ENCODE peak calls at places on chromosome 5, in six cellular contexts. E, Q, Y, Z, W and P are unnamed samples. For H3K27me3, the result is how much of the 10 kb centered on the place peaks cover.

GRCh38 chr5:43616535-43616934 is 13.6 kb downstream of the NNT start:
- DNase-seq in E (no peak), Q (no peak), Y (no peak), Z (no peak), W (no peak), P (no peak)

GRCh38 chr5:115522832-115523365 is 21.7 kb downstream of the FEM1C start:
- DNase-seq in E (no peak), Q (no peak), Y (no peak), Z (no peak), W (no peak), P (no peak)

GRCh38 chr5:10577371-10578291 is 13.8 kb downstream of the ANKRD33B start:
- DNase-seq in E (no peak), Q (no peak), Y (no peak), Z (no peak), W (no peak), P (no peak)

GRCh38 chr5:78705826-78706225 is 57.3 kb upstream of the LHFPL2 start:
- DNase-seq in E (no peak), Q (no peak), Y (no peak), Z (no peak), W (no peak), P (no peak)

GRCh38 chr5:96590796-96591195 is 71.4 kb upstream of the CAST start:
- DNase-seq in E (no peak), Q (no peak), Y (no peak), Z (no peak), W (no peak), P (no peak)

GRCh38 chr5:56876325-56876724 is 33.1 kb upstream of the SETD9 start:
- DNase-seq in E (no peak), Q (no peak), Y (no peak), Z (no peak), W (no peak), P (no peak)

GRCh38 chr5:148708854-148709253 is 54.5 kb upstream of the HTR4 start:
- DNase-seq in E (no peak), Q (no peak), Y (no peak), Z (no peak), W (no peak), P (no peak)

GRCh38 chr5:96680759-96681158 is 18.6 kb downstream of the CAST start:
- DNase-seq in E (no peak), Q (no peak), Y (no peak), Z (no peak), W (no peak), P (no peak)

GRCh38 chr5:157574456-157575095 is 999 bp downstream of the ADAM19 start:
- DNase-seq in E (no peak), Q (peak), Y (no peak), Z (no peak), W (no peak), P (no peak)

GRCh38 chr5:99076600-99077253 is 147.9 kb upstream of the CHD1 start:
- DNase-seq in E (no peak), Q (no peak), Y (no peak), Z (no peak), W (no peak), P (no peak)

GRCh38 chr5:53643445-53643844 is 83.0 kb downstream of the NDUFS4 start:
- DNase-seq in E (no peak), Q (peak), Y (no peak), Z (no peak), W (no peak), P (no peak)

GRCh38 chr5:14925326-14925725 is 53.7 kb upstream of the ANKH start:
- DNase-seq in E (no peak), Q (no peak), Y (no peak), Z (no peak), W (no peak), P (no peak)
- TF ChIP-seq REST in E (no peak), Q (no peak), Y (no peak), Z (no peak), W (no peak), P (no peak)

GRCh38 chr5:1228121-1228520 is 2.9 kb downstream of the SLC6A18 start:
- DNase-seq in E (no peak), Q (no peak), Y (no peak), Z (no peak), W (no peak), P (no peak)

GRCh38 chr5:1227669-1228068 is 2.5 kb downstream of the SLC6A18 start:
- DNase-seq in E (no peak), Q (no peak), Y (no peak), Z (peak), W (no peak), P (no peak)

GRCh38 chr5:1231354-1231905 is 6.2 kb downstream of the SLC6A18 start:
- DNase-seq in E (no peak), Q (no peak), Y (no peak), Z (no peak), W (no peak), P (no peak)

GRCh38 chr5:1230551-1230950 is 5.4 kb downstream of the SLC6A18 start:
- DNase-seq in E (no peak), Q (no peak), Y (no peak), Z (no peak), W (no peak), P (no peak)

GRCh38 chr5:1229822-1230221 is 4.6 kb downstream of the SLC6A18 start:
- DNase-seq in E (no peak), Q (no peak), Y (no peak), Z (no peak), W (no peak), P (no peak)
- H3K27me3 ChIP-seq in E (under half), Q (under half), Y (under half), Z (half or more), W (under half), P (under half)

GRCh38 chr5:94928891-94929290 is 310.4 kb downstream of the SLF1 start:
- DNase-seq in E (no peak), Q (no peak), Y (no peak), Z (no peak), W (no peak), P (no peak)
- TF ChIP-seq REST in E (no peak), Q (no peak), Y (no peak), Z (no peak), W (no peak), P (no peak)

GRCh38 chr5:122311400-122311887 is 593 bp upstream of the SNCAIP start:
- DNase-seq in E (no peak), Q (peak), Y (no peak), Z (no peak), W (no peak), P (no peak)
- H3K27me3 ChIP-seq in E (under half), Q (under half), Y (under half), Z (under half), W (under half), P (under half)

GRCh38 chr5:150209020-150209635 is 19.3 kb downstream of the SLC6A7 start:
- DNase-seq in E (no peak), Q (no peak), Y (no peak), Z (no peak), W (no peak), P (peak)
- TF ChIP-seq REST in E (no peak), Q (no peak), Y (no peak), Z (no peak), W (no peak), P (no peak)

DNA sequence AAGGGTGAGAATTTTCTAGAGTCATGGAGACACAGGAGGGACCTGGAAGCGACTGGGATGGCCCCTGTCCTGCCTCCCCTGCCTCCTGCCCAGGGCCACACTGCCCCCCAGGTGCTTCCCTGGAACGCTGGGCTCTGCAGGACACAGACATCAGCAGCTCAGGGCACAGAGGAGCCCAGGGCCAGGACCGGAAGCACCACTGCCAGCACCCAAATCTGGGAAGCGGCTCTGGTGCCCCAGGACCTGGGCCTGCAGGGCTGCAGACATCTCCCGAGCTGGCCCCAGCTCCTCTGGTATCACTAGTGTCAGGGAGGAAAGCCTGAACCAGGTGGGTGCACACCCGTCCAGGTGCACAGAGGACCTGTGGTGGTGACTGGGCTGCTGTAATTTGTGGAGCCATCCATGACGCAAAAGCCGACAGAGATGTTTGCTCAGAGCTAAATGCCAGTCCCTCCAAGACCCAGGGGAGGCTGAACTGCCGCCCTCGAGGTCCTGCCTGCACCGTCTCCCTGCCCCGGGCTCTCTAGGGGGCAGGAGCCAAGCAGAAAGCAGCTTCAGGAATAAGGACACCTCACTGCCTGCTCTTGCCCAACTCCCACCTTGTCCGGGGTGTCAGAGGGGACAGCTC is 46.0 kb upstream of the SIMC1 start:
- DNase-seq in E (no peak), Q (no peak), Y (no peak), Z (no peak), W (no peak), P (no peak)
- H3K27me3 ChIP-seq in E (under half), Q (under half), Y (under half), Z (under half), W (under half), P (under half)

GRCh38 chr5:112983307-112983811 is 6.8 kb downstream of the DCP2 start:
- DNase-seq in E (no peak), Q (peak), Y (no peak), Z (no peak), W (no peak), P (no peak)
- TF ChIP-seq REST in E (no peak), Q (no peak), Y (no peak), Z (no peak), W (no peak), P (no peak)

GRCh38 chr5:146336197-146336596 is 2.4 kb upstream of the POU4F3 start:
- DNase-seq in E (no peak), Q (no peak), Y (no peak), Z (no peak), W (no peak), P (no peak)
- H3K27me3 ChIP-seq in E (under half), Q (half or more), Y (half or more), Z (under half), W (under half), P (half or more)

GRCh38 chr5:173801006-173801405 is 87.1 kb upstream of the CPEB4 start:
- DNase-seq in E (no peak), Q (no peak), Y (no peak), Z (no peak), W (no peak), P (no peak)

GRCh38 chr5:173798127-173798810 is 89.9 kb upstream of the CPEB4 start:
- DNase-seq in E (no peak), Q (no peak), Y (no peak), Z (no peak), W (no peak), P (no peak)

GRCh38 chr5:173796746-173797495 is 91.2 kb upstream of the CPEB4 start:
- DNase-seq in E (no peak), Q (no peak), Y (no peak), Z (no peak), W (no peak), P (no peak)

GRCh38 chr5:173802670-173803165 is 85.4 kb upstream of the CPEB4 start:
- DNase-seq in E (no peak), Q (no peak), Y (no peak), Z (peak), W (no peak), P (peak)

GRCh38 chr5:173800340-173800739 is 87.8 kb upstream of the CPEB4 start:
- DNase-seq in E (no peak), Q (no peak), Y (no peak), Z (no peak), W (no peak), P (no peak)
- TF ChIP-seq REST in E (no peak), Q (no peak), Y (no peak), Z (no peak), W (no peak), P (no peak)

DNA sequence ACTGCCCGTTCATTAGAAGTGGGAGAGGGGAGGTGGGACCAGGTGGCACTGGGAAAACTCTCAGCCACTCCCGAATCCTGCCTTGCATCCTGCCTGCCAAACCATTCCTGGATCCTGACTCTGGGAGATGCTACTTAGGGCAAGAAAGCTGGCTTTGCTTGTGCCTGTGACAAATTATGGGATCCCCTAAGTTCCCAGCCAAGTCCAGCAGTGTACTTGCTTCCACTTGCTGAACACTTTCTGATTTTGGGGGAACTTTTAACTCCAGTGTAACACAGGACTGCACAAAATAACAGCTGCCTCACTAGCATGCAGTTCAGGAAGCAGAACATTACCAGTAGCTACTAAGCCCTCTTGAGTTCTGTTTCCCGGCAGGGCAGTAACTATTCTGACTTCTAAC is 12.5 kb upstream of the NKX2-5 start:
- DNase-seq in E (no peak), Q (peak), Y (no peak), Z (no peak), W (no peak), P (no peak)
- H3K27me3 ChIP-seq in E (under half), Q (half or more), Y (half or more), Z (half or more), W (under half), P (half or more)